ENCODE peak calls at places on chromosomes 3 and 15, in six cellular contexts. X is lung, F is SJSA1, R is hepatocyte, Y is A673, P is breast epithelium. Z is an unnamed sample.

GRCh38 chr3:24812116-24812515 is 317.5 kb upstream of the THRB start:
- DNase-seq in X (no peak), F (no peak), R (no peak), Y (no peak), P (no peak), Z (no peak)

GRCh38 chr3:175288616-175289015 is 429.5 kb downstream of the NAALADL2 start:
- DNase-seq in X (no peak), F (no peak), R (no peak), Y (peak; percentile 7), P (no peak), Z (no peak)

GRCh38 chr3:1103525-1103924 is 10.7 kb downstream of the CNTN6 start:
- DNase-seq in X (no peak), F (no peak), R (no peak), Y (peak; percentile 17), P (no peak), Z (no peak)

GRCh38 chr15:71261934-71262333 is 146.7 kb downstream of the THSD4 start:
- DNase-seq in X (no peak), F (no peak), R (no peak), Y (peak; percentile 90), P (no peak), Z (no peak)

GRCh38 chr3:127373701-127374625 is 86.1 kb upstream of the PRR20G start:
- DNase-seq in X (no peak), F (no peak), R (no peak), Y (peak; percentile 21), P (no peak), Z (no peak)

GRCh38 chr3:166085164-166085830 is 248.1 kb upstream of the BCHE start:
- DNase-seq in X (no peak), F (no peak), R (no peak), Y (no peak), P (no peak), Z (no peak)

GRCh38 chr3:140903196-140903595 is 38.4 kb upstream of the SLC25A36 start:
- DNase-seq in X (no peak), F (no peak), R (no peak), Y (no peak), P (no peak), Z (no peak)

GRCh38 chr15:83973816-83974215 is 261.8 kb upstream of the GOLGA6L4 start:
- DNase-seq in X (no peak), F (no peak), R (no peak), Y (peak; percentile 37), P (no peak), Z (no peak)

GRCh38 chr15:48221885-48222284 is 15.8 kb downstream of the SLC12A1 start:
- DNase-seq in X (no peak), F (no peak), R (no peak), Y (peak; percentile 2), P (no peak), Z (no peak)

GRCh38 chr3:70849911-70850699 is 537.7 kb upstream of the MDFIC2 start:
- DNase-seq in X (no peak), F (peak; percentile 75), R (peak; percentile 50), Y (peak; percentile 37), P (no peak), Z (no peak)

GRCh38 chr3:43503067-43503728 is 118.6 kb downstream of the ANO10 start:
- DNase-seq in X (no peak), F (peak; percentile 5), R (peak; percentile 50), Y (peak; percentile 15), P (no peak), Z (no peak)

GRCh38 chr3:123694377-123695147 is 109.7 kb upstream of the HACD2 start:
- DNase-seq in X (no peak), F (peak; percentile 22), R (no peak), Y (no peak), P (no peak), Z (no peak)
- H3K27ac ChIP-seq in X (peak overlapping the region; percentile 82), F (no peak overlapping the region), R (no peak overlapping the region), Y (no peak overlapping the region), P (peak overlapping the region; percentile 19), Z (peak overlapping the region; percentile 28)

DNA sequence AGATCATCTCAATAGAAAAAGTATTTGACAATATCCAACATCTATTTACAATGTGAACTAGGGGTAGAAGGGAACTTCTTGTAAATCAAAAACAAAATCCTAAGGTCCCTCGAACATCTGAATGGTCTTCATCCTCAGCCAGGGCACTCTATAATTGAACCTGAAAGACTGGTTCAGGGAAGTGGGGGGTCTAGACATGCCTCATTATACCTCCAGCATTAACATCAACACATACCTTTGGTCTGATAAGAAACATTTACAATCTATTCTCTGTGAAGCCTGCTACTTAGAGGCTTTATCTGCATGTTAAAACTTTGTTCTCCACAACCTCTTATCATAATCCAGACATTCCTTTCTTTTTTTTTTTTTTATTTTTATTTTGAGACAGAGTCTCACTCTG is 211.8 kb downstream of the CTNNB1 start:
- DNase-seq in X (no peak), F (no peak), R (no peak), Y (no peak), P (no peak), Z (no peak)
- H3K27ac ChIP-seq in X (no peak overlapping the region), F (no peak overlapping the region), R (no peak overlapping the region), Y (no peak overlapping the region), P (no peak overlapping the region), Z (no peak overlapping the region)

GRCh38 chr3:116001063-116001765 is 377.9 kb downstream of the GAP43 start:
- DNase-seq in X (no peak), F (peak; percentile 2), R (no peak), Y (no peak), P (no peak), Z (no peak)

GRCh38 chr3:116007000-116007399 is 383.7 kb downstream of the GAP43 start:
- DNase-seq in X (no peak), F (no peak), R (no peak), Y (no peak), P (no peak), Z (no peak)

GRCh38 chr3:116000315-116000714 is 377.0 kb downstream of the GAP43 start:
- DNase-seq in X (no peak), F (peak; percentile 52), R (peak; percentile 45), Y (peak; percentile 42), P (no peak), Z (no peak)

GRCh38 chr3:116002240-116002639 is 378.9 kb downstream of the GAP43 start:
- DNase-seq in X (no peak), F (no peak), R (no peak), Y (no peak), P (no peak), Z (no peak)

GRCh38 chr3:116005404-116005803 is 382.1 kb downstream of the GAP43 start:
- DNase-seq in X (no peak), F (peak; percentile 40), R (peak; percentile 69), Y (peak; percentile 95), P (no peak), Z (no peak)
- H3K27ac ChIP-seq in X (no peak overlapping the region), F (peak overlapping the region; percentile 53), R (peak overlapping the region; percentile 63), Y (peak overlapping the region; percentile 26), P (no peak overlapping the region), Z (no peak overlapping the region)

DNA sequence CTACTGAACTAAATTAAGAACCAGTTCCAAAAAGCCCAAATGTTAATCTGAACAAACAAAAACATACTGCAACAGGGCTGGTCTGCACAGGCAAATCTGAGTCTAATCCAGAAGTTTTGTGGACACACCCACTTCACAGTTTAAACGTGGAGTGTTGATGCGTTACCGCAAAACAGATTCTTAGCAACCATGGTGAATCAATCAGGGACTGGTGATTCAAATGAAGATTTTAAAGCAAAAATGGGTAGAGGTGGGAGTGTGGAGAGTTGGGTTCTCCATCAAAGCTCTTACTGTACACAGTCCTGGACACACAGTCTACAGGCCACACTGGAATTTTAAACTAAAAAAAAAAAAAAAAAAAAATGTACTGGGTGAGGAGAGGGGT is 5.2 kb downstream of the ANXA2 start:
- DNase-seq in X (no peak), F (no peak), R (peak; percentile 57), Y (peak; percentile 76), P (no peak), Z (no peak)
- H3K27ac ChIP-seq in X (peak overlapping the region; percentile 88), F (peak overlapping the region; percentile 99), R (peak overlapping the region; percentile 100), Y (peak overlapping the region; percentile 94), P (peak overlapping the region; percentile 99), Z (no peak overlapping the region)

GRCh38 chr3:152497457-152497856 is 228.7 kb downstream of the MBNL1 start:
- DNase-seq in X (no peak), F (no peak), R (no peak), Y (no peak), P (no peak), Z (no peak)
- H3K27ac ChIP-seq in X (no peak overlapping the region), F (no peak overlapping the region), R (no peak overlapping the region), Y (no peak overlapping the region), P (peak overlapping the region; percentile 9), Z (no peak overlapping the region)

DNA sequence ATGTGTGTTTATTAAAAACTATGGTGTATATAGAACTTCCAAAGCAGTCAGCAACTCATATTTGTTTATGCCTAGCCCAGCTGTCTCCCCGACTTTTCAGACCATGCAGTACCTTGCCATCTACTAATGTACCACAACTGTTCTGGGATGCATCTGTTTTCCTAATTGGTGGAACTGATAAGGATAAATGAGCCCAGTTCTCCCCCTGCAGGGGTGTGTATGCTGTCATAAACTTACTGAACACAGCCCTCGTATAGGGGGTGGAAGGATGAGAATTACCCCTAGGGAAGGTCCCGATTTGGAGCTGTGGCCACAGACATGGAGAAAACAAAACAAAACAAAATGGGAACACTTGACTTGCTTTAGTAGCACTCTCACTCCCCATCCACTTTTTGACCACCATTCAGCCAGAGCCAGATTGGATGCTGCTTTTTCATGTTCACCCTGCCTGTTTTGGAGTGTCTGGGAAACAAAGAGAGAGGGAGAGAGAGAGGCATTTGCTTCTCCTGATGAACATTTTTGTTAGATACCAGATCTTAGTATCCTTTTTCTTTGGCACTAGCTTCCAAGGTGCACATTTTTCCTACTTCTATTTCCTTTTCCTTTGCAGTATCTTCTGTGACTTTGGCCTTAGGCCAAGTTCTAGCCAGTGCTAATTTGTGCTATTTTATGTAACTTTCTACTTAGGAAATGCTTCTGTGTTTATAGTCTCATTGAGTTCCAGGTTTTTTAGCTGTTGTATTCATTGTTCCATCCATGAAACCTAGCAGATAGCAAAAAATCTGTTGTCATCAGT is 29.1 kb downstream of the CADM2 start:
- DNase-seq in X (no peak), F (no peak), R (peak; percentile 9), Y (no peak), P (no peak), Z (no peak)
- H3K27ac ChIP-seq in X (no peak overlapping the region), F (no peak overlapping the region), R (no peak overlapping the region), Y (no peak overlapping the region), P (no peak overlapping the region), Z (peak overlapping the region; percentile 31)

GRCh38 chr15:99492716-99493115 is 73.1 kb upstream of the MEF2A start:
- DNase-seq in X (no peak), F (no peak), R (no peak), Y (no peak), P (no peak), Z (no peak)
- H3K27ac ChIP-seq in X (no peak overlapping the region), F (no peak overlapping the region), R (no peak overlapping the region), Y (no peak overlapping the region), P (no peak overlapping the region), Z (no peak overlapping the region)

DNA sequence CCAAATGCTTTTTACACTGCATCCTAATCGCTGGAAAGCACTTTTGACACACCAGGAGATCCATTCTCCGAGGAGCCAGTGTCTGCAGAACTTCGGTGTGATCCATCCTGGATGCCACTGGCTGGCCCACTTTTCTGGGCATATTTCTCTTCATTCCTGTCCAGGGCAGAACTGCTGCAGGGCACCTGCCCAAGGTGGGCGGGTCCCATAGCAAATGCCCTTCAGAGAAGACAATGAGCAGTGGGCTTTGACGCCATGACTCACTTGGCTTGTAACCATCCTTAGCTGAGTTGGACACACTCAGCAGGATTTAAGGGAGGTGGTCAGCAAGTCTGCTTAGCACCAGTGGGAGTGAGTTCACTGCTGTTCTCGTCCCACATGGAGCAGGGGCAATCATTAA is 112.5 kb upstream of the IQSEC1 start:
- DNase-seq in X (no peak), F (no peak), R (no peak), Y (no peak), P (peak; percentile 27), Z (no peak)
- H3K27ac ChIP-seq in X (no peak overlapping the region), F (no peak overlapping the region), R (no peak overlapping the region), Y (no peak overlapping the region), P (no peak overlapping the region), Z (no peak overlapping the region)

GRCh38 chr15:56913241-56913640 is 5.2 kb upstream of the TCF12 start:
- DNase-seq in X (no peak), F (no peak), R (no peak), Y (no peak), P (no peak), Z (no peak)
- H3K27ac ChIP-seq in X (no peak overlapping the region), F (no peak overlapping the region), R (no peak overlapping the region), Y (peak overlapping the region; percentile 3), P (no peak overlapping the region), Z (no peak overlapping the region)